ENCODE peak calls at places on chromosomes 11 and 22, in six cellular contexts. F is colonic mucosa, C is epithelial cell of esophagus, O is fibroblast of pulmonary artery, W is T1000, R is NCI-H146. H is an unnamed sample.

GRCh38 chr11:10205928-10206327 is 88.1 kb downstream of the SBF2 start:
- DNase-seq in F (no peak), C (peak; percentile 21), O (no peak), W (no peak), R (peak; percentile 64), H (no peak)

GRCh38 chr11:111514216-111515031 is at the start of gene HOATZ:
- DNase-seq in F (no peak), C (no peak), O (no peak), W (no peak), R (peak; percentile 50), H (no peak)

GRCh38 chr11:64396079-64396591 is 37.2 kb downstream of the RPS6KA4 start:
- DNase-seq in F (no peak), C (no peak), O (no peak), W (no peak), R (peak; percentile 8), H (no peak)

GRCh38 chr11:130227373-130227772 is 67.8 kb downstream of the ST14 start:
- DNase-seq in F (no peak), C (no peak), O (no peak), W (no peak), R (no peak), H (no peak)

GRCh38 chr22:47374901-47375575 is 612.6 kb downstream of the TBC1D22A start:
- DNase-seq in F (no peak), C (no peak), O (no peak), W (no peak), R (no peak), H (no peak)

GRCh38 chr11:76237914-76238313 is 31.6 kb upstream of the WNT11 start:
- DNase-seq in F (peak; percentile 26), C (peak; percentile 21), O (no peak), W (no peak), R (peak; percentile 27), H (no peak)

GRCh38 chr22:24304067-24304675 is 33.5 kb downstream of the SPECC1L start:
- DNase-seq in F (no peak), C (peak; percentile 47), O (no peak), W (no peak), R (no peak), H (no peak)

GRCh38 chr11:111378773-111379499 is at the start of gene POU2AF1:
- DNase-seq in F (no peak), C (no peak), O (peak; percentile 6), W (no peak), R (no peak), H (peak; percentile 73)

GRCh38 chr11:131689049-131689925 is 318.9 kb downstream of the NTM start:
- DNase-seq in F (peak; percentile 9), C (no peak), O (no peak), W (no peak), R (no peak), H (no peak)

GRCh38 chr11:61174275-61174674 is 13.0 kb upstream of the VPS37C start:
- DNase-seq in F (no peak), C (no peak), O (no peak), W (no peak), R (peak; percentile 92), H (no peak)

GRCh38 chr22:26671317-26672059 is 14.1 kb downstream of the MIAT start:
- DNase-seq in F (peak; percentile 45), C (peak; percentile 89), O (no peak), W (no peak), R (no peak), H (peak; percentile 43)

GRCh38 chr11:131473510-131473909 is 103.1 kb downstream of the NTM start:
- DNase-seq in F (no peak), C (no peak), O (no peak), W (no peak), R (no peak), H (no peak)

GRCh38 chr11:12559011-12559410 is 115.2 kb upstream of the TEAD1 start:
- DNase-seq in F (no peak), C (no peak), O (no peak), W (no peak), R (no peak), H (no peak)

GRCh38 chr11:107708787-107709186 is 3.1 kb downstream of the SLN start:
- DNase-seq in F (no peak), C (no peak), O (no peak), W (no peak), R (no peak), H (no peak)

GRCh38 chr11:66467034-66467659 is 442 bp downstream of the PELI3 start:
- DNase-seq in F (peak; percentile 30), C (peak; percentile 36), O (peak; percentile 38), W (peak; percentile 47), R (peak; percentile 46), H (peak; percentile 50)

GRCh38 chr22:44261164-44261860 is 51.4 kb downstream of the SHISAL1 start:
- DNase-seq in F (no peak), C (no peak), O (no peak), W (no peak), R (no peak), H (no peak)

GRCh38 chr22:20843501-20843900 is 15.1 kb downstream of the PI4KA start:
- DNase-seq in F (no peak), C (peak; percentile 71), O (no peak), W (no peak), R (no peak), H (no peak)

GRCh38 chr11:8720376-8720775 is 37.8 kb downstream of the RPL27A start:
- DNase-seq in F (no peak), C (no peak), O (no peak), W (no peak), R (no peak), H (no peak)

GRCh38 chr11:117996058-117996457 is 9.9 kb downstream of the IL10RA start:
- DNase-seq in F (no peak), C (no peak), O (no peak), W (no peak), R (no peak), H (no peak)

GRCh38 chr22:38715852-38716251 is 10.1 kb downstream of the GTPBP1 start:
- DNase-seq in F (no peak), C (no peak), O (no peak), W (no peak), R (no peak), H (no peak)

GRCh38 chr22:24523873-24524272 is 28.7 kb downstream of the UPB1 start:
- DNase-seq in F (no peak), C (no peak), O (peak; percentile 53), W (no peak), R (no peak), H (no peak)

GRCh38 chr11:61826930-61827572 is 1.0 kb upstream of the FADS2 start:
- DNase-seq in F (no peak), C (no peak), O (no peak), W (no peak), R (peak; percentile 74), H (no peak)

GRCh38 chr11:128904872-128905344 is 13.8 kb downstream of the KCNJ5 start:
- DNase-seq in F (peak; percentile 55), C (no peak), O (no peak), W (no peak), R (peak; percentile 80), H (peak; percentile 39)

GRCh38 chr11:11774928-11775327 is 66.8 kb upstream of the USP47 start:
- DNase-seq in F (no peak), C (no peak), O (no peak), W (no peak), R (no peak), H (no peak)

GRCh38 chr11:107619926-107620325 is 29.0 kb downstream of the ELMOD1 start:
- DNase-seq in F (no peak), C (no peak), O (peak; percentile 13), W (no peak), R (no peak), H (no peak)

GRCh38 chr22:29269731-29270474 is 1.8 kb downstream of the EWSR1 start:
- DNase-seq in F (peak; percentile 30), C (peak; percentile 14), O (no peak), W (no peak), R (no peak), H (no peak)

GRCh38 chr11:96390403-96390830 is 604 bp downstream of the JRKL start:
- DNase-seq in F (no peak), C (no peak), O (peak; percentile 72), W (no peak), R (no peak), H (no peak)

GRCh38 chr11:14414470-14415461 is 55.8 kb upstream of the RRAS2 start:
- DNase-seq in F (no peak), C (no peak), O (no peak), W (no peak), R (no peak), H (no peak)

GRCh38 chr22:21866821-21867527 is 471 bp downstream of the MAPK1 start:
- DNase-seq in F (peak; percentile 38), C (peak; percentile 19), O (no peak), W (peak; percentile 28), R (peak; percentile 56), H (no peak)

GRCh38 chr11:35567737-35568465 is 42.5 kb upstream of the PAMR1 start:
- DNase-seq in F (no peak), C (peak; percentile 98), O (no peak), W (no peak), R (peak; percentile 14), H (peak; percentile 64)

GRCh38 chr11:133636686-133637085 is 104.4 kb upstream of the OPCML start:
- DNase-seq in F (no peak), C (no peak), O (no peak), W (no peak), R (no peak), H (no peak)

GRCh38 chr11:65429069-65429681 is 6.6 kb downstream of the NEAT1 start:
- DNase-seq in F (peak; percentile 58), C (peak; percentile 76), O (peak; percentile 86), W (no peak), R (no peak), H (no peak)

GRCh38 chr11:114416441-114416928 is 16.0 kb downstream of the RBM7 start:
- DNase-seq in F (no peak), C (peak; percentile 93), O (peak; percentile 42), W (no peak), R (no peak), H (peak; percentile 55)

H was measured in RWPE1.